ENCODE peak calls at places on chromosomes 11 and 22, in five cellular contexts. One of them, this sample, is unnamed.
A peak's percentile ranks its signal among the peaks of the same experiment; 100 is the strongest.

GRCh38 chr11:123135863-123136446 is 59.1 kb downstream of the CLMP start:
- DNase-seq in H4: no peak
- DNase-seq in stimulated activated CD8-positive, alpha-beta memory T cell treated with anti-CD3 and anti-CD28 coated beads, Interleukin-7, amount 100 ng/mL, for 24 hours: no peak
- DNase-seq in lower lobe of right lung: no peak
- DNase-seq in H9: no peak
- DNase-seq in this sample: no peak

GRCh38 chr11:130068546-130068985 is 1.1 kb upstream of the APLP2 start:
- DNase-seq in H9: no peak
- DNase-seq in H4: no peak
- DNase-seq in stimulated activated CD8-positive, alpha-beta memory T cell treated with anti-CD3 and anti-CD28 coated beads, Interleukin-7, amount 100 ng/mL, for 24 hours: no peak
- DNase-seq in lower lobe of right lung: no peak
- DNase-seq in this sample: no peak

GRCh38 chr11:71302911-71303310 is 50.5 kb upstream of the SHANK2 start:
- DNase-seq in H9: peak; percentile 21
- DNase-seq in stimulated activated CD8-positive, alpha-beta memory T cell treated with anti-CD3 and anti-CD28 coated beads, Interleukin-7, amount 100 ng/mL, for 24 hours: no peak
- DNase-seq in lower lobe of right lung: no peak
- DNase-seq in H4: no peak
- DNase-seq in this sample: no peak

GRCh38 chr11:124285610-124286344 is 28.0 kb downstream of the OR8D1 start:
- DNase-seq in stimulated activated CD8-positive, alpha-beta memory T cell treated with anti-CD3 and anti-CD28 coated beads, Interleukin-7, amount 100 ng/mL, for 24 hours: no peak
- DNase-seq in H9: no peak
- DNase-seq in H4: peak; percentile 89
- DNase-seq in lower lobe of right lung: no peak
- DNase-seq in this sample: no peak

GRCh38 chr22:17430298-17430900 is 61.1 kb downstream of the CECR2 start:
- DNase-seq in lower lobe of right lung: no peak
- DNase-seq in H9: no peak
- DNase-seq in H4: no peak
- DNase-seq in stimulated activated CD8-positive, alpha-beta memory T cell treated with anti-CD3 and anti-CD28 coated beads, Interleukin-7, amount 100 ng/mL, for 24 hours: no peak
- DNase-seq in this sample: no peak

GRCh38 chr11:60699282-60699681 is at the start of gene MS4A8:
- DNase-seq in H9: no peak
- DNase-seq in lower lobe of right lung: no peak
- DNase-seq in H4: peak; percentile 29
- DNase-seq in stimulated activated CD8-positive, alpha-beta memory T cell treated with anti-CD3 and anti-CD28 coated beads, Interleukin-7, amount 100 ng/mL, for 24 hours: no peak
- DNase-seq in this sample: peak; percentile 52

GRCh38 chr22:27512283-27512761 is 289.2 kb downstream of the MN1 start:
- DNase-seq in H9: no peak
- DNase-seq in stimulated activated CD8-positive, alpha-beta memory T cell treated with anti-CD3 and anti-CD28 coated beads, Interleukin-7, amount 100 ng/mL, for 24 hours: no peak
- DNase-seq in H4: peak; percentile 17
- DNase-seq in lower lobe of right lung: peak; percentile 61
- DNase-seq in this sample: peak; percentile 43

GRCh38 chr11:93736129-93736528 is 5.2 kb downstream of the TAF1D start:
- DNase-seq in lower lobe of right lung: no peak
- DNase-seq in stimulated activated CD8-positive, alpha-beta memory T cell treated with anti-CD3 and anti-CD28 coated beads, Interleukin-7, amount 100 ng/mL, for 24 hours: no peak
- DNase-seq in H9: no peak
- DNase-seq in H4: no peak
- DNase-seq in this sample: no peak

GRCh38 chr11:88596786-88597185 is 259.2 kb upstream of the CTSC start:
- DNase-seq in H9: no peak
- DNase-seq in H4: no peak
- DNase-seq in stimulated activated CD8-positive, alpha-beta memory T cell treated with anti-CD3 and anti-CD28 coated beads, Interleukin-7, amount 100 ng/mL, for 24 hours: no peak
- DNase-seq in lower lobe of right lung: no peak
- DNase-seq in this sample: no peak

GRCh38 chr11:82701847-82702520 is 31.7 kb downstream of the FAM181B start:
- DNase-seq in stimulated activated CD8-positive, alpha-beta memory T cell treated with anti-CD3 and anti-CD28 coated beads, Interleukin-7, amount 100 ng/mL, for 24 hours: no peak
- DNase-seq in lower lobe of right lung: no peak
- DNase-seq in H4: peak; percentile 35
- DNase-seq in H9: peak; percentile 65
- DNase-seq in this sample: peak; percentile 11

GRCh38 chr11:65530157-65530496 is 5.2 kb downstream of the SCYL1 start:
- DNase-seq in H4: no peak
- DNase-seq in lower lobe of right lung: no peak
- DNase-seq in H9: no peak
- DNase-seq in stimulated activated CD8-positive, alpha-beta memory T cell treated with anti-CD3 and anti-CD28 coated beads, Interleukin-7, amount 100 ng/mL, for 24 hours: no peak
- DNase-seq in this sample: no peak

GRCh38 chr11:102733232-102733875 is 8.6 kb upstream of the MMP8 start:
- DNase-seq in H4: peak; percentile 41
- DNase-seq in lower lobe of right lung: peak; percentile 68
- DNase-seq in stimulated activated CD8-positive, alpha-beta memory T cell treated with anti-CD3 and anti-CD28 coated beads, Interleukin-7, amount 100 ng/mL, for 24 hours: peak; percentile 5
- DNase-seq in H9: peak; percentile 79
- DNase-seq in this sample: peak; percentile 72

GRCh38 chr11:2885676-2886081 is at the start of gene CDKN1C:
- DNase-seq in H4: peak; percentile 60
- DNase-seq in stimulated activated CD8-positive, alpha-beta memory T cell treated with anti-CD3 and anti-CD28 coated beads, Interleukin-7, amount 100 ng/mL, for 24 hours: peak; percentile 46
- DNase-seq in lower lobe of right lung: peak; percentile 90
- DNase-seq in H9: peak; percentile 92
- DNase-seq in this sample: peak; percentile 89

GRCh38 chr11:12678092-12678491 is 3.9 kb downstream of the TEAD1 start:
- DNase-seq in stimulated activated CD8-positive, alpha-beta memory T cell treated with anti-CD3 and anti-CD28 coated beads, Interleukin-7, amount 100 ng/mL, for 24 hours: no peak
- DNase-seq in lower lobe of right lung: no peak
- DNase-seq in H4: no peak
- DNase-seq in H9: no peak
- DNase-seq in this sample: no peak

GRCh38 chr11:18633256-18634139 is 644 bp downstream of the SPTY2D1 start:
- DNase-seq in stimulated activated CD8-positive, alpha-beta memory T cell treated with anti-CD3 and anti-CD28 coated beads, Interleukin-7, amount 100 ng/mL, for 24 hours: no peak
- DNase-seq in lower lobe of right lung: no peak
- DNase-seq in H9: no peak
- DNase-seq in H4: no peak
- DNase-seq in this sample: peak; percentile 15

GRCh38 chr22:19865141-19865829 is 10.6 kb upstream of the GNB1L start:
- DNase-seq in H4: no peak
- DNase-seq in H9: no peak
- DNase-seq in stimulated activated CD8-positive, alpha-beta memory T cell treated with anti-CD3 and anti-CD28 coated beads, Interleukin-7, amount 100 ng/mL, for 24 hours: no peak
- DNase-seq in lower lobe of right lung: peak; percentile 39
- DNase-seq in this sample: no peak

GRCh38 chr11:59216654-59217640 is 4.2 kb upstream of the MPEG1 start:
- DNase-seq in stimulated activated CD8-positive, alpha-beta memory T cell treated with anti-CD3 and anti-CD28 coated beads, Interleukin-7, amount 100 ng/mL, for 24 hours: no peak
- DNase-seq in lower lobe of right lung: no peak
- DNase-seq in H4: peak; percentile 16
- DNase-seq in H9: no peak
- DNase-seq in this sample: peak; percentile 46

GRCh38 chr11:8913961-8914660 is 3.1 kb downstream of the AKIP1 start:
- DNase-seq in H4: peak; percentile 44
- DNase-seq in lower lobe of right lung: no peak
- DNase-seq in H9: peak; percentile 61
- DNase-seq in stimulated activated CD8-positive, alpha-beta memory T cell treated with anti-CD3 and anti-CD28 coated beads, Interleukin-7, amount 100 ng/mL, for 24 hours: no peak
- DNase-seq in this sample: peak; percentile 22

GRCh38 chr11:119843760-119844330 is 114.8 kb upstream of the NECTIN1 start:
- DNase-seq in lower lobe of right lung: no peak
- DNase-seq in stimulated activated CD8-positive, alpha-beta memory T cell treated with anti-CD3 and anti-CD28 coated beads, Interleukin-7, amount 100 ng/mL, for 24 hours: no peak
- DNase-seq in H4: no peak
- DNase-seq in H9: no peak
- DNase-seq in this sample: peak; percentile 17

GRCh38 chr11:113730887-113731726 is 25.0 kb upstream of the TMPRSS5 start:
- DNase-seq in H9: peak; percentile 45
- DNase-seq in H4: peak; percentile 50
- DNase-seq in lower lobe of right lung: no peak
- DNase-seq in stimulated activated CD8-positive, alpha-beta memory T cell treated with anti-CD3 and anti-CD28 coated beads, Interleukin-7, amount 100 ng/mL, for 24 hours: no peak
- DNase-seq in this sample: peak; percentile 37

GRCh38 chr11:69483696-69484426 is 2.4 kb downstream of the LINC01488 start:
- DNase-seq in H9: peak; percentile 71
- DNase-seq in lower lobe of right lung: peak; percentile 45
- DNase-seq in H4: no peak
- DNase-seq in stimulated activated CD8-positive, alpha-beta memory T cell treated with anti-CD3 and anti-CD28 coated beads, Interleukin-7, amount 100 ng/mL, for 24 hours: no peak
- DNase-seq in this sample: no peak

GRCh38 chr22:37063436-37064420 is 12.2 kb downstream of the KCTD17 start:
- DNase-seq in lower lobe of right lung: no peak
- DNase-seq in stimulated activated CD8-positive, alpha-beta memory T cell treated with anti-CD3 and anti-CD28 coated beads, Interleukin-7, amount 100 ng/mL, for 24 hours: no peak
- DNase-seq in H4: no peak
- DNase-seq in H9: no peak
- DNase-seq in this sample: peak; percentile 62

GRCh38 chr11:111814567-111814966 is 48.4 kb upstream of the PPP2R1B start:
- DNase-seq in H4: no peak
- DNase-seq in lower lobe of right lung: no peak
- DNase-seq in stimulated activated CD8-positive, alpha-beta memory T cell treated with anti-CD3 and anti-CD28 coated beads, Interleukin-7, amount 100 ng/mL, for 24 hours: no peak
- DNase-seq in H9: no peak
- DNase-seq in this sample: no peak

GRCh38 chr22:20062766-20063083 is 17.3 kb upstream of the DGCR8 start:
- DNase-seq in stimulated activated CD8-positive, alpha-beta memory T cell treated with anti-CD3 and anti-CD28 coated beads, Interleukin-7, amount 100 ng/mL, for 24 hours: no peak
- DNase-seq in lower lobe of right lung: no peak
- DNase-seq in H9: no peak
- DNase-seq in H4: peak; percentile 42
- DNase-seq in this sample: no peak

GRCh38 chr22:35043251-35043931 is 22.6 kb upstream of the ISX start:
- DNase-seq in H4: no peak
- DNase-seq in stimulated activated CD8-positive, alpha-beta memory T cell treated with anti-CD3 and anti-CD28 coated beads, Interleukin-7, amount 100 ng/mL, for 24 hours: no peak
- DNase-seq in H9: no peak
- DNase-seq in lower lobe of right lung: no peak
- DNase-seq in this sample: peak; percentile 57

GRCh38 chr11:116488836-116489389 is 283.9 kb downstream of the BUD13 start:
- DNase-seq in lower lobe of right lung: no peak
- DNase-seq in H9: no peak
- DNase-seq in stimulated activated CD8-positive, alpha-beta memory T cell treated with anti-CD3 and anti-CD28 coated beads, Interleukin-7, amount 100 ng/mL, for 24 hours: no peak
- DNase-seq in H4: no peak
- DNase-seq in this sample: no peak

GRCh38 chr11:134270250-134270714 is 5.9 kb upstream of the GLB1L3 start:
- DNase-seq in stimulated activated CD8-positive, alpha-beta memory T cell treated with anti-CD3 and anti-CD28 coated beads, Interleukin-7, amount 100 ng/mL, for 24 hours: no peak
- DNase-seq in H9: peak; percentile 40
- DNase-seq in H4: peak; percentile 36
- DNase-seq in lower lobe of right lung: no peak
- DNase-seq in this sample: no peak

GRCh38 chr22:36775589-36775965 is 342 bp downstream of the IFT27 start:
- DNase-seq in stimulated activated CD8-positive, alpha-beta memory T cell treated with anti-CD3 and anti-CD28 coated beads, Interleukin-7, amount 100 ng/mL, for 24 hours: no peak
- DNase-seq in lower lobe of right lung: peak; percentile 61
- DNase-seq in H9: no peak
- DNase-seq in H4: no peak
- DNase-seq in this sample: peak; percentile 41

GRCh38 chr11:73386026-73386425 is 9.8 kb downstream of the RELT start:
- DNase-seq in H4: no peak
- DNase-seq in lower lobe of right lung: peak; percentile 82
- DNase-seq in stimulated activated CD8-positive, alpha-beta memory T cell treated with anti-CD3 and anti-CD28 coated beads, Interleukin-7, amount 100 ng/mL, for 24 hours: no peak
- DNase-seq in H9: no peak
- DNase-seq in this sample: peak; percentile 40

GRCh38 chr22:49892226-49892899 is 25.9 kb downstream of the ALG12 start:
- DNase-seq in stimulated activated CD8-positive, alpha-beta memory T cell treated with anti-CD3 and anti-CD28 coated beads, Interleukin-7, amount 100 ng/mL, for 24 hours: no peak
- DNase-seq in lower lobe of right lung: no peak
- DNase-seq in H4: no peak
- DNase-seq in H9: no peak
- DNase-seq in this sample: no peak

GRCh38 chr11:57353024-57353423 is 14.9 kb downstream of the P2RX3 start:
- DNase-seq in H4: no peak
- DNase-seq in lower lobe of right lung: no peak
- DNase-seq in H9: no peak
- DNase-seq in stimulated activated CD8-positive, alpha-beta memory T cell treated with anti-CD3 and anti-CD28 coated beads, Interleukin-7, amount 100 ng/mL, for 24 hours: no peak
- DNase-seq in this sample: no peak

GRCh38 chr11:120241277-120241676 is 1.3 kb downstream of the POU2F3 start:
- DNase-seq in H9: no peak
- DNase-seq in stimulated activated CD8-positive, alpha-beta memory T cell treated with anti-CD3 and anti-CD28 coated beads, Interleukin-7, amount 100 ng/mL, for 24 hours: no peak
- DNase-seq in H4: no peak
- DNase-seq in lower lobe of right lung: peak; percentile 69
- DNase-seq in this sample: no peak

GRCh38 chr11:114321621-114322257 is 25.5 kb downstream of the NNMT start:
- DNase-seq in H9: no peak
- DNase-seq in stimulated activated CD8-positive, alpha-beta memory T cell treated with anti-CD3 and anti-CD28 coated beads, Interleukin-7, amount 100 ng/mL, for 24 hours: no peak
- DNase-seq in lower lobe of right lung: no peak
- DNase-seq in H4: peak; percentile 57
- DNase-seq in this sample: no peak

GRCh38 chr11:102229510-102230119 is 87.7 kb upstream of the BIRC3 start:
- DNase-seq in H4: no peak
- DNase-seq in stimulated activated CD8-positive, alpha-beta memory T cell treated with anti-CD3 and anti-CD28 coated beads, Interleukin-7, amount 100 ng/mL, for 24 hours: no peak
- DNase-seq in lower lobe of right lung: no peak
- DNase-seq in H9: no peak
- DNase-seq in this sample: no peak

GRCh38 chr11:95413761-95414160 is 182.8 kb upstream of the SESN3 start:
- DNase-seq in stimulated activated CD8-positive, alpha-beta memory T cell treated with anti-CD3 and anti-CD28 coated beads, Interleukin-7, amount 100 ng/mL, for 24 hours: no peak
- DNase-seq in H4: no peak
- DNase-seq in H9: no peak
- DNase-seq in lower lobe of right lung: no peak
- DNase-seq in this sample: no peak

GRCh38 chr22:39525658-39525975 is 5.3 kb downstream of the ATF4 start:
- DNase-seq in stimulated activated CD8-positive, alpha-beta memory T cell treated with anti-CD3 and anti-CD28 coated beads, Interleukin-7, amount 100 ng/mL, for 24 hours: no peak
- DNase-seq in lower lobe of right lung: peak; percentile 38
- DNase-seq in H9: no peak
- DNase-seq in H4: no peak
- DNase-seq in this sample: no peak

GRCh38 chr11:11251394-11251970 is 101.6 kb downstream of the CSNK2A3 start:
- DNase-seq in stimulated activated CD8-positive, alpha-beta memory T cell treated with anti-CD3 and anti-CD28 coated beads, Interleukin-7, amount 100 ng/mL, for 24 hours: no peak
- DNase-seq in H9: no peak
- DNase-seq in H4: no peak
- DNase-seq in lower lobe of right lung: no peak
- DNase-seq in this sample: no peak

This sample was measured in transverse colon.